ENCODE peak calls at places on chromosomes 2 and 18, in four cellular contexts. One of them, this sample, is unnamed.

GRCh38 chr18:33560686-33561370 is 17.2 kb upstream of the ASXL3 start:
- DNase-seq in HepG2: peak; percentile 7
- DNase-seq in Panc1: no peak
- DNase-seq in K562: no peak
- DNase-seq in this sample: no peak

GRCh38 chr2:49288113-49288710 is 133.9 kb upstream of the FSHR start:
- DNase-seq in Panc1: no peak
- DNase-seq in HepG2: no peak
- DNase-seq in K562: no peak
- DNase-seq in this sample: no peak

GRCh38 chr2:232386740-232387450 is 8.3 kb downstream of the ALPP start:
- DNase-seq in HepG2: no peak
- DNase-seq in K562: no peak
- DNase-seq in Panc1: no peak
- DNase-seq in this sample: no peak

GRCh38 chr2:47708801-47709499 is 74.0 kb upstream of the MSH6 start:
- DNase-seq in K562: no peak
- DNase-seq in Panc1: no peak
- DNase-seq in HepG2: no peak
- DNase-seq in this sample: no peak

GRCh38 chr2:190653231-190653630 is 4.3 kb downstream of the NAB1 start:
- DNase-seq in HepG2: no peak
- DNase-seq in Panc1: no peak
- DNase-seq in K562: no peak
- DNase-seq in this sample: no peak

GRCh38 chr2:172806426-172807008 is 70.9 kb downstream of the RAPGEF4 start:
- DNase-seq in K562: peak; percentile 17
- DNase-seq in HepG2: peak; percentile 42
- DNase-seq in Panc1: peak; percentile 28
- DNase-seq in this sample: peak; percentile 37

GRCh38 chr2:235063501-235063961 is 111.7 kb downstream of the SH3BP4 start:
- DNase-seq in K562: no peak
- DNase-seq in Panc1: no peak
- DNase-seq in HepG2: no peak
- DNase-seq in this sample: no peak

GRCh38 chr2:164847966-164848365 is 6.3 kb upstream of the COBLL1 start:
- DNase-seq in HepG2: no peak
- DNase-seq in K562: no peak
- DNase-seq in Panc1: no peak
- DNase-seq in this sample: no peak

GRCh38 chr2:216774620-216775019 is 79.3 kb upstream of the IGFBP5 start:
- DNase-seq in HepG2: no peak
- DNase-seq in K562: peak; percentile 59
- DNase-seq in Panc1: no peak
- DNase-seq in this sample: no peak

GRCh38 chr2:15166878-15167277 is 394.3 kb downstream of the NBAS start:
- DNase-seq in HepG2: no peak
- DNase-seq in Panc1: no peak
- DNase-seq in K562: no peak
- DNase-seq in this sample: no peak

GRCh38 chr2:260507-261161 is 3.2 kb downstream of the SH3YL1 start:
- DNase-seq in K562: no peak
- DNase-seq in Panc1: no peak
- DNase-seq in HepG2: peak; percentile 99
- DNase-seq in this sample: no peak

GRCh38 chr2:191189112-191189635 is 38.4 kb upstream of the STAT4 start:
- DNase-seq in HepG2: no peak
- DNase-seq in Panc1: no peak
- DNase-seq in K562: no peak
- DNase-seq in this sample: no peak

GRCh38 chr18:52766002-52766540 is 426.1 kb downstream of the DCC start:
- DNase-seq in HepG2: no peak
- DNase-seq in Panc1: no peak
- DNase-seq in K562: no peak
- DNase-seq in this sample: no peak

GRCh38 chr2:203400805-203401585 is 72.8 kb downstream of the ABI2 start:
- DNase-seq in Panc1: no peak
- DNase-seq in K562: no peak
- DNase-seq in HepG2: no peak
- DNase-seq in this sample: no peak

GRCh38 chr2:108589786-108590185 is 55.5 kb downstream of the LIMS1 start:
- DNase-seq in Panc1: no peak
- DNase-seq in K562: no peak
- DNase-seq in HepG2: no peak
- DNase-seq in this sample: no peak

GRCh38 chr2:221372156-221372870 is 199.8 kb downstream of the EPHA4 start:
- DNase-seq in Panc1: no peak
- DNase-seq in HepG2: no peak
- DNase-seq in K562: no peak
- DNase-seq in this sample: peak; percentile 22

GRCh38 chr2:222844323-222844722 is 16.5 kb upstream of the ACSL3 start:
- DNase-seq in Panc1: peak; percentile 80
- DNase-seq in K562: no peak
- DNase-seq in HepG2: no peak
- DNase-seq in this sample: peak; percentile 32

GRCh38 chr2:240570531-240571313 is 2.4 kb downstream of the RNPEPL1 start:
- DNase-seq in HepG2: no peak
- DNase-seq in Panc1: no peak
- DNase-seq in K562: no peak
- DNase-seq in this sample: no peak

GRCh38 chr18:72572896-72573295 is 28.8 kb upstream of the CBLN2 start:
- DNase-seq in HepG2: no peak
- DNase-seq in Panc1: no peak
- DNase-seq in K562: no peak
- DNase-seq in this sample: no peak

GRCh38 chr2:49044680-49045079 is 109.6 kb downstream of the FSHR start:
- DNase-seq in K562: no peak
- DNase-seq in HepG2: peak; percentile 6
- DNase-seq in Panc1: no peak
- DNase-seq in this sample: no peak

GRCh38 chr2:86102157-86102556 is 3.5 kb downstream of the POLR1A start:
- DNase-seq in Panc1: no peak
- DNase-seq in K562: no peak
- DNase-seq in HepG2: no peak
- DNase-seq in this sample: no peak

GRCh38 chr2:239831272-239831731 is 193.8 kb downstream of the NDUFA10 start:
- DNase-seq in HepG2: no peak
- DNase-seq in K562: no peak
- DNase-seq in Panc1: no peak
- DNase-seq in this sample: no peak

GRCh38 chr2:156190532-156190931 is 142.0 kb downstream of the NR4A2 start:
- DNase-seq in K562: no peak
- DNase-seq in Panc1: no peak
- DNase-seq in HepG2: no peak
- DNase-seq in this sample: no peak

GRCh38 chr2:239308696-239309397 is 92.0 kb downstream of the HDAC4 start:
- DNase-seq in Panc1: no peak
- DNase-seq in HepG2: no peak
- DNase-seq in K562: no peak
- DNase-seq in this sample: no peak

GRCh38 chr18:78105611-78106010 is 856.0 kb downstream of the GALR1 start:
- DNase-seq in Panc1: no peak
- DNase-seq in K562: no peak
- DNase-seq in HepG2: no peak
- DNase-seq in this sample: no peak

DNA sequence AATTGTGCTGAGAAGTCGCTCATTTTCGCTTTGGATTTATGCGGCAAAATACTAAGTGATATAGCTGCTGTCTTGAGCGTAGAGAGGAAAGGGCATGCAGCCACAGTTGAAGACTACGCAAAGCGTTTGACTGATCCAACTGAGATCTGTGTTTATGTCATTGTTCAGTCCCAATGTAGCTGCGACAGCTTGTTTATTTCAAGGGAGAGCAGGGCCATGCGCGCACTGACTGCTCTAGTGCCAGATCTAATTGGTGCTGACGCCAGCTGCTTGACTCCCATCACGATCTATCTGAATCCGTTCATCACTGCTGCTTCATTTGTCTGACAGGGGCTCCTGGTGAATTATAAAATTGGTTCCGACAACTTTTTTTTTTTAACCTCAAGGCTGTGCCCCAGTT is 75.7 kb downstream of the CHST9 start:
- DNase-seq in K562: no peak
- DNase-seq in Panc1: no peak
- DNase-seq in HepG2: no peak
- DNase-seq in this sample: no peak
- TF ChIP-seq POLR2AphosphoS5 in K562: no peak
- TF ChIP-seq POLR2AphosphoS5 in Panc1: no peak
- TF ChIP-seq POLR2AphosphoS5 in HepG2: no peak
- TF ChIP-seq POLR2AphosphoS5 in this sample: no peak

GRCh38 chr2:16272038-16272788 is 331.9 kb downstream of the MYCN start:
- DNase-seq in HepG2: no peak
- DNase-seq in K562: no peak
- DNase-seq in Panc1: no peak
- DNase-seq in this sample: no peak

GRCh38 chr2:16268301-16269000 is 328.1 kb downstream of the MYCN start:
- DNase-seq in K562: no peak
- DNase-seq in HepG2: no peak
- DNase-seq in Panc1: no peak
- DNase-seq in this sample: no peak

GRCh38 chr2:16273111-16273510 is 332.8 kb downstream of the MYCN start:
- DNase-seq in HepG2: no peak
- DNase-seq in Panc1: no peak
- DNase-seq in K562: no peak
- DNase-seq in this sample: no peak

GRCh38 chr2:16271231-16271896 is 331.0 kb downstream of the MYCN start:
- DNase-seq in HepG2: no peak
- DNase-seq in Panc1: no peak
- DNase-seq in K562: no peak
- DNase-seq in this sample: no peak

DNA sequence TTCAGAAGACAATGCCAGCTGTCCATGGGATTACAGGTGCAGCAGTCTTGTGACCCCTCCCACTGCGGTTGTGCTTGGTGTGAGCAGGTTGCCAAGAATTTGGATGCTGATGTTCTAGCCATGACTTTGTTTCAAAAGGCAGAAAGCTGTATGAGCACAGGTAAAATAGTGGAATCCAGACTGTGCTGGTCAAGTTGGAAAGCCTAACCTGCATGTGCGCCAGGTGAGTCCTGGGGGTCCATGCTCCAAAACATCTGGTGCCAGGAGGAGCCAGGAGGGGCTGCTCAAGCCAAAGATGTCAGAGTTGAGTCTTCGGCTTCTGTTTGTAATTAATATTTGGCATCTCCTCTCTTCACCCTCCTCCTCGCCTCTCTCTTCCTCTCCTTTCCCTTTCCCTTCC is 330.1 kb downstream of the MYCN start:
- DNase-seq in HepG2: no peak
- DNase-seq in K562: no peak
- DNase-seq in Panc1: no peak
- DNase-seq in this sample: no peak
- TF ChIP-seq TCF7L2 in HepG2: no peak
- TF ChIP-seq TCF7L2 in K562: no peak
- TF ChIP-seq TCF7L2 in Panc1: no peak
- TF ChIP-seq TCF7L2 in this sample: no peak

DNA sequence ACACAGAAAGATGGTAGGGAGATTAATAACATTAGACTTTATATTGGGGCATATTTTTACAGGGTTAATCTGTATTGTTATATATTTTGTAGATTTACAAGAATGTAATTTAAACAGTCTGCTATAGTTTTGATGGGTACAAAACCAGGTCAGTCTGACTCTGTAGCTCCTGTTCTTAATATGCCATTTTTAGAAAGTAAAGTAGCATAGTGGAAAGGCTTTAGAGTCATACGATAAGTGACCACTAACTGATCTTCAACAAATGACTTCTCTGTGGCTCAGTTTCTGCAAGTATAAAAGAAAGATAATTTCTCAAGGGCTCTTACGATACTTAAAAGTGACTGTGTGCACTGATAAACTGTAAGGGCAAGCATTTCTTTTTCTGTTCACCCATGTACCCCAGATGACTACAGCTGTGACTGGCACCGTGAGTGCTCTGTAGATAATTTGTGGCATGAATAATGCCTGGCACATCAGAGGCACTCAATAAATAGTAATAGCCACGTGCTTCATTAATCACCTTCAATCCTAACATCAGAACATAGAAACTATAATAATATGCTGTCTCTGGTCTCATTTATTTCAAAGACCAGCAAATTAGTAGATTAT is 178.7 kb downstream of the LCLAT1 start:
- DNase-seq in Panc1: no peak
- DNase-seq in K562: no peak
- DNase-seq in HepG2: no peak
- DNase-seq in this sample: no peak
- TF ChIP-seq POLR2AphosphoS5 in Panc1: no peak
- TF ChIP-seq POLR2AphosphoS5 in K562: no peak
- TF ChIP-seq POLR2AphosphoS5 in HepG2: no peak
- TF ChIP-seq POLR2AphosphoS5 in this sample: no peak

GRCh38 chr2:39121523-39122063 is 742 bp upstream of the SOS1 start:
- DNase-seq in Panc1: no peak
- DNase-seq in K562: no peak
- DNase-seq in HepG2: no peak
- DNase-seq in this sample: no peak

GRCh38 chr2:39118786-39119499 is 1.9 kb downstream of the SOS1 start:
- DNase-seq in Panc1: no peak
- DNase-seq in HepG2: no peak
- DNase-seq in K562: no peak
- DNase-seq in this sample: no peak

GRCh38 chr2:39120521-39120770 is 405 bp downstream of the SOS1 start:
- DNase-seq in HepG2: no peak
- DNase-seq in Panc1: no peak
- DNase-seq in K562: peak; percentile 73
- DNase-seq in this sample: no peak

GRCh38 chr2:39120771-39121522 is at the start of gene SOS1:
- DNase-seq in K562: peak; percentile 83
- DNase-seq in HepG2: peak; percentile 96
- DNase-seq in Panc1: peak; percentile 67
- DNase-seq in this sample: peak; percentile 82

GRCh38 chr2:39119732-39120520 is 925 bp downstream of the SOS1 start:
- DNase-seq in HepG2: peak; percentile 43
- DNase-seq in Panc1: no peak
- DNase-seq in K562: peak; percentile 22
- DNase-seq in this sample: no peak
- TF ChIP-seq TCF7L2 in HepG2: no peak
- TF ChIP-seq TCF7L2 in Panc1: no peak
- TF ChIP-seq TCF7L2 in K562: no peak
- TF ChIP-seq TCF7L2 in this sample: no peak

GRCh38 chr18:63285332-63285731 is 34.2 kb downstream of the BCL2 start:
- DNase-seq in K562: no peak
- DNase-seq in Panc1: no peak
- DNase-seq in HepG2: no peak
- DNase-seq in this sample: no peak
- TF ChIP-seq POLR2AphosphoS5 in K562: no peak
- TF ChIP-seq POLR2AphosphoS5 in Panc1: no peak
- TF ChIP-seq POLR2AphosphoS5 in HepG2: no peak
- TF ChIP-seq POLR2AphosphoS5 in this sample: no peak

GRCh38 chr2:14072338-14072737 is 560.2 kb upstream of the LRATD1 start:
- DNase-seq in HepG2: no peak
- DNase-seq in K562: no peak
- DNase-seq in Panc1: no peak
- DNase-seq in this sample: no peak
- TF ChIP-seq TCF7L2 in HepG2: no peak
- TF ChIP-seq TCF7L2 in K562: no peak
- TF ChIP-seq TCF7L2 in Panc1: no peak
- TF ChIP-seq TCF7L2 in this sample: no peak